ENCODE peak calls at places on chromosome 16, in nine cellular contexts. One of them, this sample, is unnamed.
A peak's percentile ranks its signal among the peaks of the same experiment; 100 is the strongest.

GRCh38 chr16:81739503-81739902 is 39.6 kb upstream of the PLCG2 start:
- DNase-seq in heart right ventricle: no peak
- DNase-seq in SK-N-SH: no peak
- DNase-seq in naive thymus-derived CD4-positive, alpha-beta T cell: no peak
- DNase-seq in mammary epithelial cell: no peak
- DNase-seq in adrenal gland: no peak
- DNase-seq in neuronal stem cell: no peak
- DNase-seq in OCI-LY7: peak; percentile 59
- DNase-seq in cardiac muscle cell: no peak
- DNase-seq in this sample: no peak

GRCh38 chr16:67156146-67156844 is 3.4 kb downstream of the TRADD start:
- DNase-seq in heart right ventricle: no peak
- DNase-seq in SK-N-SH: no peak
- DNase-seq in naive thymus-derived CD4-positive, alpha-beta T cell: no peak
- DNase-seq in mammary epithelial cell: no peak
- DNase-seq in adrenal gland: no peak
- DNase-seq in neuronal stem cell: no peak
- DNase-seq in OCI-LY7: no peak
- DNase-seq in cardiac muscle cell: no peak
- DNase-seq in this sample: no peak

GRCh38 chr16:53052519-53053501 is at the start of gene CHD9NB:
- DNase-seq in heart right ventricle: no peak
- DNase-seq in SK-N-SH: peak; percentile 26
- DNase-seq in naive thymus-derived CD4-positive, alpha-beta T cell: no peak
- DNase-seq in mammary epithelial cell: peak; percentile 99
- DNase-seq in adrenal gland: peak; percentile 66
- DNase-seq in neuronal stem cell: no peak
- DNase-seq in OCI-LY7: no peak
- DNase-seq in cardiac muscle cell: no peak
- DNase-seq in this sample: no peak

GRCh38 chr16:68074850-68075249 is 10.3 kb upstream of the NFATC3 start:
- DNase-seq in heart right ventricle: no peak
- DNase-seq in SK-N-SH: no peak
- DNase-seq in naive thymus-derived CD4-positive, alpha-beta T cell: no peak
- DNase-seq in mammary epithelial cell: no peak
- DNase-seq in adrenal gland: no peak
- DNase-seq in neuronal stem cell: no peak
- DNase-seq in OCI-LY7: peak; percentile 99
- DNase-seq in cardiac muscle cell: no peak
- DNase-seq in this sample: no peak

GRCh38 chr16:5188318-5189025 is 90.9 kb upstream of the EEF2KMT start:
- DNase-seq in heart right ventricle: no peak
- DNase-seq in SK-N-SH: no peak
- DNase-seq in naive thymus-derived CD4-positive, alpha-beta T cell: no peak
- DNase-seq in mammary epithelial cell: no peak
- DNase-seq in adrenal gland: no peak
- DNase-seq in neuronal stem cell: no peak
- DNase-seq in OCI-LY7: no peak
- DNase-seq in cardiac muscle cell: peak; percentile 23
- DNase-seq in this sample: no peak

GRCh38 chr16:81810361-81810760 is 31.3 kb downstream of the PLCG2 start:
- DNase-seq in heart right ventricle: no peak
- DNase-seq in SK-N-SH: no peak
- DNase-seq in naive thymus-derived CD4-positive, alpha-beta T cell: no peak
- DNase-seq in mammary epithelial cell: no peak
- DNase-seq in adrenal gland: no peak
- DNase-seq in neuronal stem cell: no peak
- DNase-seq in OCI-LY7: no peak
- DNase-seq in cardiac muscle cell: no peak
- DNase-seq in this sample: no peak

GRCh38 chr16:16988963-16989362 is 481.8 kb downstream of the XYLT1 start:
- DNase-seq in heart right ventricle: no peak
- DNase-seq in SK-N-SH: no peak
- DNase-seq in naive thymus-derived CD4-positive, alpha-beta T cell: no peak
- DNase-seq in mammary epithelial cell: no peak
- DNase-seq in adrenal gland: no peak
- DNase-seq in neuronal stem cell: no peak
- DNase-seq in OCI-LY7: no peak
- DNase-seq in cardiac muscle cell: no peak
- DNase-seq in this sample: no peak

GRCh38 chr16:66120656-66121055 is 245.8 kb upstream of the CDH5 start:
- DNase-seq in heart right ventricle: no peak
- DNase-seq in SK-N-SH: no peak
- DNase-seq in naive thymus-derived CD4-positive, alpha-beta T cell: no peak
- DNase-seq in mammary epithelial cell: no peak
- DNase-seq in adrenal gland: no peak
- DNase-seq in neuronal stem cell: no peak
- DNase-seq in OCI-LY7: no peak
- DNase-seq in cardiac muscle cell: no peak
- DNase-seq in this sample: no peak

GRCh38 chr16:56645311-56645710 is 6.4 kb upstream of the MT1B start:
- DNase-seq in heart right ventricle: no peak
- DNase-seq in SK-N-SH: no peak
- DNase-seq in naive thymus-derived CD4-positive, alpha-beta T cell: no peak
- DNase-seq in mammary epithelial cell: peak; percentile 24
- DNase-seq in adrenal gland: no peak
- DNase-seq in neuronal stem cell: no peak
- DNase-seq in OCI-LY7: no peak
- DNase-seq in cardiac muscle cell: no peak
- DNase-seq in this sample: no peak

GRCh38 chr16:56645838-56646237 is 5.8 kb upstream of the MT1B start:
- DNase-seq in heart right ventricle: no peak
- DNase-seq in SK-N-SH: no peak
- DNase-seq in naive thymus-derived CD4-positive, alpha-beta T cell: no peak
- DNase-seq in mammary epithelial cell: no peak
- DNase-seq in adrenal gland: no peak
- DNase-seq in neuronal stem cell: no peak
- DNase-seq in OCI-LY7: no peak
- DNase-seq in cardiac muscle cell: no peak
- DNase-seq in this sample: no peak

GRCh38 chr16:56641166-56641565 is 2.7 kb downstream of the MT1A start:
- DNase-seq in heart right ventricle: no peak
- DNase-seq in SK-N-SH: no peak
- DNase-seq in naive thymus-derived CD4-positive, alpha-beta T cell: no peak
- DNase-seq in mammary epithelial cell: no peak
- DNase-seq in adrenal gland: peak; percentile 82
- DNase-seq in neuronal stem cell: no peak
- DNase-seq in OCI-LY7: no peak
- DNase-seq in cardiac muscle cell: no peak
- DNase-seq in this sample: no peak

GRCh38 chr16:56643080-56643778 is 4.8 kb downstream of the MT1A start:
- DNase-seq in heart right ventricle: peak; percentile 77
- DNase-seq in SK-N-SH: no peak
- DNase-seq in naive thymus-derived CD4-positive, alpha-beta T cell: peak; percentile 42
- DNase-seq in mammary epithelial cell: peak; percentile 56
- DNase-seq in adrenal gland: peak; percentile 57
- DNase-seq in neuronal stem cell: no peak
- DNase-seq in OCI-LY7: no peak
- DNase-seq in cardiac muscle cell: peak; percentile 39
- DNase-seq in this sample: peak; percentile 80

DNA sequence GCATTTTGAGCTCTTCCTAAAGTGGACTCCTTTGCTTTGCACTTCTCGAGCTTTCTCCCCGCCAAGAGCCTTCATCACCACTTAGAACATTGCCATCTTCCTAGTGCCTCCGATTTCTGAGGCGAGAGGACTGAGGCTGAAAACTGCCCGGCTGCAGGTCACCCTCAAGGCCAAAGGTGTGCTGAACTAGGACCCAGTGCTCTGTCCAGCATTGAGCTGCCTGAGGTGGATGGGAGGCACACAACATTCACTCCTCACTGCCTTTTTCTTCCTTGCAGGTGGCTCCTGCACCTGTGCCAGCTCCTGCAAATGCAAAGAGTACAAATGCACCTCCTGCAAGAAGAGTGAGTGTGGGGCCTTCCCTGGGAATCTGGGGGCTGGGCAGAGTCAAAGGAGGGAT is 5.4 kb downstream of the MT1A start:
- DNase-seq in heart right ventricle: no peak
- DNase-seq in SK-N-SH: no peak
- DNase-seq in naive thymus-derived CD4-positive, alpha-beta T cell: no peak
- DNase-seq in mammary epithelial cell: no peak
- DNase-seq in adrenal gland: no peak
- DNase-seq in neuronal stem cell: no peak
- DNase-seq in OCI-LY7: no peak
- DNase-seq in cardiac muscle cell: no peak
- DNase-seq in this sample: no peak
- H3K4me3 ChIP-seq in heart right ventricle: no peak overlapping the region
- H3K4me3 ChIP-seq in SK-N-SH: no peak overlapping the region
- H3K4me3 ChIP-seq in naive thymus-derived CD4-positive, alpha-beta T cell: peak overlapping the region; percentile 48
- H3K4me3 ChIP-seq in mammary epithelial cell: no peak overlapping the region
- H3K4me3 ChIP-seq in adrenal gland: no peak overlapping the region
- H3K4me3 ChIP-seq in neuronal stem cell: no peak overlapping the region
- H3K4me3 ChIP-seq in OCI-LY7: no peak overlapping the region
- H3K4me3 ChIP-seq in cardiac muscle cell: no peak overlapping the region
- H3K4me3 ChIP-seq in this sample: no peak overlapping the region

GRCh38 chr16:55480228-55480655 is 1.2 kb downstream of the MMP2 start:
- DNase-seq in heart right ventricle: peak; percentile 87
- DNase-seq in SK-N-SH: peak; percentile 84
- DNase-seq in naive thymus-derived CD4-positive, alpha-beta T cell: no peak
- DNase-seq in mammary epithelial cell: peak; percentile 59
- DNase-seq in adrenal gland: peak; percentile 84
- DNase-seq in neuronal stem cell: no peak
- DNase-seq in OCI-LY7: no peak
- DNase-seq in cardiac muscle cell: peak; percentile 72
- DNase-seq in this sample: peak; percentile 93

GRCh38 chr16:55482056-55482455 is 3.1 kb downstream of the MMP2 start:
- DNase-seq in heart right ventricle: no peak
- DNase-seq in SK-N-SH: no peak
- DNase-seq in naive thymus-derived CD4-positive, alpha-beta T cell: no peak
- DNase-seq in mammary epithelial cell: peak; percentile 62
- DNase-seq in adrenal gland: no peak
- DNase-seq in neuronal stem cell: no peak
- DNase-seq in OCI-LY7: no peak
- DNase-seq in cardiac muscle cell: no peak
- DNase-seq in this sample: no peak

GRCh38 chr16:55476625-55477533 is 2.1 kb upstream of the MMP2 start:
- DNase-seq in heart right ventricle: peak; percentile 66
- DNase-seq in SK-N-SH: no peak
- DNase-seq in naive thymus-derived CD4-positive, alpha-beta T cell: no peak
- DNase-seq in mammary epithelial cell: no peak
- DNase-seq in adrenal gland: no peak
- DNase-seq in neuronal stem cell: no peak
- DNase-seq in OCI-LY7: no peak
- DNase-seq in cardiac muscle cell: no peak
- DNase-seq in this sample: peak; percentile 67

GRCh38 chr16:55478827-55479559 is at the start of gene MMP2:
- DNase-seq in heart right ventricle: peak; percentile 77
- DNase-seq in SK-N-SH: peak; percentile 96
- DNase-seq in naive thymus-derived CD4-positive, alpha-beta T cell: no peak
- DNase-seq in mammary epithelial cell: no peak
- DNase-seq in adrenal gland: peak; percentile 82
- DNase-seq in neuronal stem cell: peak; percentile 69
- DNase-seq in OCI-LY7: no peak
- DNase-seq in cardiac muscle cell: peak; percentile 62
- DNase-seq in this sample: peak; percentile 88

DNA sequence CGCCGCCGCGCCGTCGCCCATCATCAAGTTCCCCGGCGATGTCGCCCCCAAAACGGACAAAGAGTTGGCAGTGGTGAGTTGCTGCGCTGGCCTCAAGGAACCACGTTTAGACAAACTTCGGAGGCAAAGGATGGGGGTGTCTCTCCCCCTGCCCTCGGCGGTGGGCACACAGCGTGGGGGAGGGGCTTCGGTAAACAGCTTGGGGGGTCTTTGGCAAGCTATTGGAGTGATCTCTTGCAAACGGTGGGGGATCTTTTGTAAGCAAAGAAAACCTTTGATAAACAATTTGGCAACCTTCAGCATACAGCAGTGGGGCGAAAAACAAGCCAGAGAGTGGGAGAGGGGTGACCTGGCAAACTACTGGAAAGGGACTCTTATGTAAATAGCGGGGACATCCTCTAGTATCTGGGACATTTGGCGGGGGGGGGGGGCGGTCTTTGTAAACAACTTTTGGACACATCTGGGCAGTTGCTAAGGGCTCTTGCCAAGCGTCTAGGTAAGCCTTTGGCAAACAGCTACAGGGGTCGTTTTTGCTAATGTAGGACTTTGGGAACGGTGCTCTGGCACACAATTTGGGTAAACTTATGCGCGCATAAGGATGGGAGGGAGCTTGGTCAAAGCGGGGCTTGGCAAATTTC is 681 bp downstream of the MMP2 start:
- DNase-seq in heart right ventricle: no peak
- DNase-seq in SK-N-SH: peak; percentile 58
- DNase-seq in naive thymus-derived CD4-positive, alpha-beta T cell: no peak
- DNase-seq in mammary epithelial cell: no peak
- DNase-seq in adrenal gland: no peak
- DNase-seq in neuronal stem cell: peak; percentile 37
- DNase-seq in OCI-LY7: no peak
- DNase-seq in cardiac muscle cell: no peak
- DNase-seq in this sample: no peak
- H3K27ac ChIP-seq in heart right ventricle: peak overlapping the region; percentile 83
- H3K27ac ChIP-seq in SK-N-SH: peak overlapping the region; percentile 74
- H3K27ac ChIP-seq in naive thymus-derived CD4-positive, alpha-beta T cell: no peak overlapping the region
- H3K27ac ChIP-seq in mammary epithelial cell: no peak overlapping the region
- H3K27ac ChIP-seq in adrenal gland: no peak overlapping the region
- H3K27ac ChIP-seq in neuronal stem cell: no peak overlapping the region
- H3K27ac ChIP-seq in OCI-LY7: no peak overlapping the region
- H3K27ac ChIP-seq in cardiac muscle cell: no peak overlapping the region
- H3K27ac ChIP-seq in this sample: peak overlapping the region; percentile 55

GRCh38 chr16:89257757-89258465 is 40.4 kb downstream of the ZNF778 start:
- DNase-seq in heart right ventricle: no peak
- DNase-seq in SK-N-SH: peak; percentile 32
- DNase-seq in naive thymus-derived CD4-positive, alpha-beta T cell: no peak
- DNase-seq in mammary epithelial cell: no peak
- DNase-seq in adrenal gland: no peak
- DNase-seq in neuronal stem cell: no peak
- DNase-seq in OCI-LY7: no peak
- DNase-seq in cardiac muscle cell: no peak
- DNase-seq in this sample: no peak
- H3K4me3 ChIP-seq in heart right ventricle: peak overlapping the region; percentile 35
- H3K4me3 ChIP-seq in SK-N-SH: no peak overlapping the region
- H3K4me3 ChIP-seq in naive thymus-derived CD4-positive, alpha-beta T cell: no peak overlapping the region
- H3K4me3 ChIP-seq in mammary epithelial cell: no peak overlapping the region
- H3K4me3 ChIP-seq in adrenal gland: no peak overlapping the region
- H3K4me3 ChIP-seq in neuronal stem cell: no peak overlapping the region
- H3K4me3 ChIP-seq in OCI-LY7: no peak overlapping the region
- H3K4me3 ChIP-seq in cardiac muscle cell: no peak overlapping the region
- H3K4me3 ChIP-seq in this sample: peak overlapping the region; percentile 58

GRCh38 chr16:70738083-70738977 is 52.5 kb upstream of the MTSS2 start:
- DNase-seq in heart right ventricle: peak; percentile 72
- DNase-seq in SK-N-SH: peak; percentile 81
- DNase-seq in naive thymus-derived CD4-positive, alpha-beta T cell: no peak
- DNase-seq in mammary epithelial cell: peak; percentile 32
- DNase-seq in adrenal gland: peak; percentile 91
- DNase-seq in neuronal stem cell: no peak
- DNase-seq in OCI-LY7: peak; percentile 26
- DNase-seq in cardiac muscle cell: peak; percentile 75
- DNase-seq in this sample: peak; percentile 92

GRCh38 chr16:70737377-70738082 is 51.7 kb upstream of the MTSS2 start:
- DNase-seq in heart right ventricle: peak; percentile 76
- DNase-seq in SK-N-SH: peak; percentile 96
- DNase-seq in naive thymus-derived CD4-positive, alpha-beta T cell: peak; percentile 41
- DNase-seq in mammary epithelial cell: peak; percentile 67
- DNase-seq in adrenal gland: peak; percentile 88
- DNase-seq in neuronal stem cell: no peak
- DNase-seq in OCI-LY7: peak; percentile 65
- DNase-seq in cardiac muscle cell: peak; percentile 47
- DNase-seq in this sample: peak; percentile 83

GRCh38 chr16:70740919-70741778 is 55.3 kb upstream of the MTSS2 start:
- DNase-seq in heart right ventricle: no peak
- DNase-seq in SK-N-SH: no peak
- DNase-seq in naive thymus-derived CD4-positive, alpha-beta T cell: no peak
- DNase-seq in mammary epithelial cell: no peak
- DNase-seq in adrenal gland: no peak
- DNase-seq in neuronal stem cell: no peak
- DNase-seq in OCI-LY7: no peak
- DNase-seq in cardiac muscle cell: no peak
- DNase-seq in this sample: no peak

GRCh38 chr16:70740174-70740918 is 54.5 kb upstream of the MTSS2 start:
- DNase-seq in heart right ventricle: no peak
- DNase-seq in SK-N-SH: no peak
- DNase-seq in naive thymus-derived CD4-positive, alpha-beta T cell: no peak
- DNase-seq in mammary epithelial cell: no peak
- DNase-seq in adrenal gland: no peak
- DNase-seq in neuronal stem cell: no peak
- DNase-seq in OCI-LY7: no peak
- DNase-seq in cardiac muscle cell: no peak
- DNase-seq in this sample: no peak

DNA sequence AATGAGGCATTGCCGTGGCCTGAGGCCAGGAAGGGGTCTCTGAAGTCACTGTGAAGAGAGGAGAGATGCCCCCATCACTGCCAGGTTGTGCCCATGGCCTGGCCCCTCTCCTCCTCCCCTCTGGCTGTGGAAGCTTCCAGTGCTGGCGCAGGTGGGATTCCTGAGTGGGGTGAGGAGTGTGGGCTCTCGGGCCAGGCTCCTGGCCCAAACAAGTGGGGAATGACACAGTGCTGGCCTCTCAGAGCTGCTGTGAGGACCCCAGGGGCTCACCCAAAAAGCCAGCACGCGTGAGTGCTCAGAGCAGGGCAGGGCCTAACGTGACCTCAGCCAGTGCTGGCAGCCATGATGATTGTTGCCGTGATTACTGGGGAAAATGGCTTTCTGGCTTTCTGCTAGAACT is 53.5 kb upstream of the MTSS2 start:
- DNase-seq in heart right ventricle: no peak
- DNase-seq in SK-N-SH: no peak
- DNase-seq in naive thymus-derived CD4-positive, alpha-beta T cell: no peak
- DNase-seq in mammary epithelial cell: no peak
- DNase-seq in adrenal gland: no peak
- DNase-seq in neuronal stem cell: no peak
- DNase-seq in OCI-LY7: no peak
- DNase-seq in cardiac muscle cell: no peak
- DNase-seq in this sample: no peak
- H3K27ac ChIP-seq in heart right ventricle: no peak overlapping the region
- H3K27ac ChIP-seq in SK-N-SH: no peak overlapping the region
- H3K27ac ChIP-seq in naive thymus-derived CD4-positive, alpha-beta T cell: peak overlapping the region; percentile 76
- H3K27ac ChIP-seq in mammary epithelial cell: no peak overlapping the region
- H3K27ac ChIP-seq in adrenal gland: no peak overlapping the region
- H3K27ac ChIP-seq in neuronal stem cell: no peak overlapping the region
- H3K27ac ChIP-seq in OCI-LY7: no peak overlapping the region
- H3K27ac ChIP-seq in cardiac muscle cell: peak overlapping the region; percentile 38
- H3K27ac ChIP-seq in this sample: no peak overlapping the region

This sample was measured in psoas muscle.